ENCODE peak calls at places on chromosomes 13 and 19, in six cellular contexts. S is gastrocnemius medialis, N is pancreas, H is heart right ventricle, Y is mucosa of descending colon, L is adipocyte. K is an unnamed sample. For H3K4me1, the result is how much of the 10 kb centered on the place peaks cover.

GRCh38 chr19:35006342-35006998 is 6.3 kb downstream of the GRAMD1A start:
- DNase-seq in S (no peak), N (peak), H (no peak), Y (peak), L (peak), K (peak)

GRCh38 chr19:53657330-53657729 is 25.5 kb downstream of the DPRX start:
- DNase-seq in S (no peak), N (no peak), H (no peak), Y (no peak), L (no peak), K (no peak)

GRCh38 chr19:54357381-54357780 is 7.3 kb downstream of the LAIR1 start:
- DNase-seq in S (no peak), N (no peak), H (no peak), Y (no peak), L (no peak), K (no peak)

GRCh38 chr13:94933230-94933751 is 220.9 kb upstream of the SOX21 start:
- DNase-seq in S (no peak), N (no peak), H (no peak), Y (no peak), L (no peak), K (no peak)

GRCh38 chr19:29467824-29468401 is 57.9 kb upstream of the VSTM2B start:
- DNase-seq in S (no peak), N (no peak), H (no peak), Y (no peak), L (no peak), K (peak)

GRCh38 chr19:43751466-43752220 is 3.1 kb downstream of the SMG9 start:
- DNase-seq in S (no peak), N (no peak), H (no peak), Y (no peak), L (no peak), K (no peak)

GRCh38 chr13:112947796-112948195 is 21.2 kb upstream of the MCF2L start:
- DNase-seq in S (no peak), N (no peak), H (no peak), Y (no peak), L (no peak), K (no peak)

GRCh38 chr19:4584670-4585460 is 25.4 kb upstream of the SEMA6B start:
- DNase-seq in S (no peak), N (no peak), H (no peak), Y (no peak), L (peak), K (no peak)

GRCh38 chr13:51797664-51798488 is 6.1 kb downstream of the DHRS12 start:
- DNase-seq in S (no peak), N (peak), H (no peak), Y (no peak), L (peak), K (peak)

DNA sequence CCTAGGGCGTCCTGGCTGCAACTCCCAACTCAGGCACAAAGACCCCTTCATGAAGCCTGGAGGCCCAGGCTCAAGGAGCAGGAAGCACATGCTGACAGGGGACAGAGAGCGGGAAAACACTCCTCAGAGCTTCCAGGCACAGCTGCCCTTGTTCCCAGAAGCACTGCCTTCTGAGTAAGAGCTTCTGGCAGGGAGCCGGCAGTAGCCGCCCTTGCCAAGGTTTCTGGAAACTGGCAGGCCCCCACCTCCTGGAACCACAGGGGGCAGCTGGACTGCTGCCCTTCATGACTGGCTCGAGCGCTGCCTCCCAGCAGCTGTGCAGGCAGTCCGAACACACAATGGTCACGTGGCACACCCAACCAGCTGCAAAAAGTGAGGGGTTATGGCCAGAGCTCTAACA is 33.6 kb upstream of the EPHX3 start:
- DNase-seq in S (peak), N (peak), H (peak), Y (peak), L (peak), K (no peak)
- H3K4me1 ChIP-seq in S (half or more), N (half or more), H (half or more), Y (under half), L (under half), K (under half)

GRCh38 chr13:33207616-33207964 is 78.0 kb downstream of the STARD13 start:
- DNase-seq in S (no peak), N (peak), H (no peak), Y (no peak), L (peak), K (no peak)
- H3K4me1 ChIP-seq in S (under half), N (under half), H (half or more), Y (under half), L (under half), K (under half)

GRCh38 chr19:38251564-38252051 is 4.6 kb downstream of the PPP1R14A start:
- DNase-seq in S (peak), N (no peak), H (peak), Y (no peak), L (peak), K (no peak)

GRCh38 chr19:38252935-38253691 is 3.1 kb downstream of the PPP1R14A start:
- DNase-seq in S (no peak), N (no peak), H (peak), Y (peak), L (no peak), K (no peak)

GRCh38 chr19:38250428-38250820 is 5.8 kb downstream of the PPP1R14A start:
- DNase-seq in S (no peak), N (no peak), H (no peak), Y (no peak), L (no peak), K (no peak)

GRCh38 chr19:38252385-38252784 is 3.8 kb downstream of the PPP1R14A start:
- DNase-seq in S (no peak), N (no peak), H (no peak), Y (no peak), L (no peak), K (no peak)

DNA sequence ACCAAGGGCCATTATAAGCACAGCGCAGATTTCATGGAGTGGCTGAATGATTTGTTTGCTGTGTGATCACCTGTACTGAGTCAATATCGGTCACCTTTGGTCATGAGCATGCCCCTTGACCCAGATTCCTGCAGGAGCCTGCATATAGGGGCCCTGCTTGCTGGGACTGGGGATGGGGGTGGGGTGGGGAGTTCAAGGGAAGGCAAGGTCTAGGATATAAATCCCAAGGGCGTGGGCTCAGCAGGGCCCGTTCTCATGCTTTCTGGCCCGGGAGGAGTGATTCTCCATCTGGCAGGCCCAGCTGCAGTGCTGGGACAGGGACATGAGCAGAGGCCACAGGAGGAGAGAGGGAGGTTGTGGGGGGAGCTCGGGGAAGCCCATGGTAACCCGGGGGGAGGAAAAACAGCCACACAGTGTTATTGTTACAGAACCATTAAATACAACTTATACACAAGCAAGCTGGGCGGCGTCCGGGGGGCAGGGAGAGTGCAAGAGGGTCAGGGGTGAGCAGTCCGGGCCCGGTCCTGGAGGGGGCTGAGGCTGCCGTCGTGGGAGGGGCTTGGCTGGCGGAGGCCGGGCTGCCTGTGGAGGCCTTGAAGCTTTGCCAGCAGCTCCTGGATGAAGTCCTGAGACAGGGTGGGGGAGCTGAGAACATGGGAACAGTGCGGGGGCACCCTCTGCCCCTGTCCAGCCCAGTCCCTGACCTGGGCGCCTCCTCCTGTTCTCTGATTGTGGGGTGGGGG is 5.2 kb downstream of the PPP1R14A start:
- DNase-seq in S (peak), N (peak), H (peak), Y (peak), L (no peak), K (peak)
- H3K4me1 ChIP-seq in S (under half), N (under half), H (half or more), Y (under half), L (under half), K (half or more)

GRCh38 chr13:32823597-32823996 is 192.6 kb upstream of the KL start:
- DNase-seq in S (no peak), N (no peak), H (no peak), Y (no peak), L (no peak), K (no peak)
- H3K4me1 ChIP-seq in S (under half), N (under half), H (under half), Y (under half), L (under half), K (under half)

GRCh38 chr13:99057310-99057975 is 79.6 kb upstream of the DOCK9 start:
- DNase-seq in S (no peak), N (no peak), H (no peak), Y (no peak), L (peak), K (no peak)

GRCh38 chr13:99056381-99057014 is 78.6 kb upstream of the DOCK9 start:
- DNase-seq in S (no peak), N (no peak), H (no peak), Y (no peak), L (no peak), K (no peak)

GRCh38 chr13:99061411-99061810 is 83.5 kb upstream of the DOCK9 start:
- DNase-seq in S (no peak), N (no peak), H (no peak), Y (no peak), L (no peak), K (no peak)

GRCh38 chr13:99059498-99060070 is 81.7 kb upstream of the DOCK9 start:
- DNase-seq in S (no peak), N (no peak), H (no peak), Y (no peak), L (no peak), K (no peak)

GRCh38 chr13:99058527-99059495 is 80.9 kb upstream of the DOCK9 start:
- DNase-seq in S (no peak), N (no peak), H (no peak), Y (no peak), L (no peak), K (no peak)
- H3K4me1 ChIP-seq in S (under half), N (under half), H (half or more), Y (under half), L (under half), K (under half)

GRCh38 chr19:46297700-46298476 is 1.0 kb downstream of the HIF3A start:
- DNase-seq in S (peak), N (peak), H (peak), Y (peak), L (peak), K (no peak)

GRCh38 chr19:46298477-46299003 is 1.7 kb downstream of the HIF3A start:
- DNase-seq in S (no peak), N (no peak), H (no peak), Y (no peak), L (no peak), K (no peak)

GRCh38 chr19:46299004-46299509 is 2.2 kb downstream of the HIF3A start:
- DNase-seq in S (peak), N (peak), H (peak), Y (peak), L (peak), K (no peak)

GRCh38 chr19:46296722-46297431 is at the start of gene HIF3A:
- DNase-seq in S (no peak), N (peak), H (peak), Y (peak), L (peak), K (no peak)

DNA sequence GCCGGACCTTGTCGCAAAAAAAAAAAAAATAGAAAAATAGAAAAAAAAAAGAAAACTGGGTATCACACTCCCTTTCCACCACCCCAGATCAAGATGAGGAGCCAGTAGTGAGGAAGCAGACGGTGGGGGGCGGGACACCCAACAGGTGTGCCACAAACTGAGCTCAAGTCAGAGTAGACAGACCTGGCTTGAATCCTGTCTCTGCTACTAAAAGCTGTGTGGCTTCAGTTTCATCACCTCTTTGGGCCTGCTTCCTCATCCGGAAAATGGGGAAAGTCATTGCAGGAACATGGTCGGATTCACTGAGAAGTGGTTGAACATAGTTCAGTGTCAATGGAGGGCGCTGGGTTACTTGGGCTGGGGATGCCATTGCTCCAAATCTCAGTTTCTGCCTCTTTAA is 2.9 kb downstream of the HIF3A start:
- DNase-seq in S (no peak), N (no peak), H (no peak), Y (peak), L (peak), K (no peak)
- H3K4me1 ChIP-seq in S (under half), N (under half), H (half or more), Y (half or more), L (under half), K (under half)